ENCODE peak calls at places on chromosomes 4 and X, in seven cellular contexts. Q is body of pancreas, M is transverse colon, Z is Panc1, C is mesenchymal stem cell, P is tibial artery, R is GM23338. L is an unnamed sample. For H3K4me1, the result is how much of the 10 kb centered on the place peaks cover.

GRCh38 chr4:35652197-35652596 is 592.1 kb downstream of the ARAP2 start:
- DNase-seq in Q (no peak), M (no peak), Z (no peak), C (no peak), P (no peak), R (no peak), L (no peak)

GRCh38 chr4:173264245-173264959 is 69.8 kb downstream of the HMGB2 start:
- DNase-seq in Q (peak), M (peak), Z (no peak), C (peak), P (no peak), R (peak), L (peak)

GRCh38 chrX:5726246-5726645 is 502.4 kb downstream of the NLGN4X start:
- DNase-seq in Q (no peak), M (no peak), Z (no peak), C (peak), P (no peak), R (no peak), L (no peak)

GRCh38 chrX:110210417-110211139 is 107.3 kb downstream of the AMMECR1 start:
- DNase-seq in Q (no peak), M (no peak), Z (no peak), C (peak), P (no peak), R (no peak), L (no peak)

GRCh38 chr4:140049024-140049923 is 104.7 kb downstream of the MAML3 start:
- DNase-seq in Q (peak), M (peak), Z (no peak), C (peak), P (no peak), R (peak), L (peak)

GRCh38 chr4:15381806-15382338 is 46.0 kb upstream of the C1QTNF7 start:
- DNase-seq in Q (no peak), M (no peak), Z (no peak), C (no peak), P (no peak), R (no peak), L (no peak)

GRCh38 chrX:115232933-115233496 is 881 bp downstream of the LRCH2 start:
- DNase-seq in Q (no peak), M (no peak), Z (no peak), C (no peak), P (no peak), R (no peak), L (no peak)

GRCh38 chr4:94253036-94253435 is 45.4 kb downstream of the SMARCAD1 start:
- DNase-seq in Q (no peak), M (no peak), Z (no peak), C (peak), P (no peak), R (peak), L (no peak)

GRCh38 chrX:118350715-118351114 is 4.8 kb downstream of the WDR44 start:
- DNase-seq in Q (no peak), M (no peak), Z (no peak), C (no peak), P (no peak), R (no peak), L (no peak)

GRCh38 chrX:123036401-123036800 is 147.7 kb upstream of the GRIA3 start:
- DNase-seq in Q (no peak), M (no peak), Z (no peak), C (no peak), P (no peak), R (no peak), L (no peak)

GRCh38 chrX:124504106-124504983 is 158.0 kb downstream of the SH2D1A start:
- DNase-seq in Q (no peak), M (no peak), Z (no peak), C (no peak), P (no peak), R (no peak), L (no peak)

GRCh38 chrX:74535633-74536141 is 78.7 kb downstream of the RLIM start:
- DNase-seq in Q (peak), M (peak), Z (no peak), C (peak), P (peak), R (peak), L (no peak)

GRCh38 chr4:43132010-43132582 is 239.6 kb downstream of the GRXCR1 start:
- DNase-seq in Q (peak), M (peak), Z (no peak), C (peak), P (no peak), R (peak), L (peak)

GRCh38 chrX:40816906-40817305 is 81.6 kb upstream of the MED14 start:
- DNase-seq in Q (no peak), M (no peak), Z (no peak), C (no peak), P (no peak), R (peak), L (peak)

GRCh38 chr4:144115519-144115918 is 25.0 kb downstream of the GYPA start:
- DNase-seq in Q (no peak), M (no peak), Z (no peak), C (no peak), P (no peak), R (no peak), L (no peak)

GRCh38 chr4:5381981-5382441 is 326.3 kb downstream of the EVC2 start:
- DNase-seq in Q (no peak), M (no peak), Z (peak), C (peak), P (peak), R (no peak), L (no peak)

GRCh38 chr4:23934915-23935314 is 45.1 kb upstream of the PPARGC1A start:
- DNase-seq in Q (peak), M (peak), Z (no peak), C (peak), P (peak), R (no peak), L (no peak)

GRCh38 chr4:4849524-4850193 is 9.8 kb upstream of the MSX1 start:
- DNase-seq in Q (no peak), M (no peak), Z (no peak), C (no peak), P (peak), R (no peak), L (no peak)

GRCh38 chrX:48956728-48957414 is 536 bp downstream of the OTUD5 start:
- DNase-seq in Q (peak), M (peak), Z (no peak), C (no peak), P (peak), R (no peak), L (no peak)

GRCh38 chr4:108398326-108398725 is 222.1 kb upstream of the RPL34 start:
- DNase-seq in Q (no peak), M (no peak), Z (no peak), C (no peak), P (no peak), R (no peak), L (no peak)

GRCh38 chrX:42070866-42071265 is 147.5 kb upstream of the CASK start:
- DNase-seq in Q (no peak), M (no peak), Z (no peak), C (no peak), P (no peak), R (no peak), L (no peak)
- H3K4me3 ChIP-seq in Q (no peak), M (no peak), Z (no peak), C (no peak), P (no peak), R (no peak), L (no peak)

DNA sequence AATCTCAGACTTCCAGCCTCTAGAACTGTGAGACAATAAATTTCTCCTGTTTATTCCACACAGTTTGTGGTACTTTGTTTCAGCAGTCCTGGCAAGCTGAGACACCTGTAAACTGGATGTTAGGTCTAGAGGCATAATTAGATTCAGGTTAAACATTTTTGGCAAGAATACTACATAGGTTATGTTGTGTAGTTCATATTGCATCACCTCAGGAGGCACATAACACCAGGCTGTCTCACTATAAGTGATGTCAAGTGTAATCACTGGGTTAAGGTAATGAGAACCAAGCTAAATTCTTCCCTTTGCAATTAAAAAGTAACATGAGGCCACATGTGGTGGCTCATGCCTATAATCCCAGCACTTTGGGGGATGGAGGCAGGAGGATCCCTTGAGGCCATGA is 214.2 kb downstream of the ZNF674 start:
- DNase-seq in Q (no peak), M (no peak), Z (no peak), C (no peak), P (no peak), R (no peak), L (no peak)
- H3K4me1 ChIP-seq in Q (under half), M (under half), Z (under half), C (under half), P (under half), R (under half), L (under half)

DNA sequence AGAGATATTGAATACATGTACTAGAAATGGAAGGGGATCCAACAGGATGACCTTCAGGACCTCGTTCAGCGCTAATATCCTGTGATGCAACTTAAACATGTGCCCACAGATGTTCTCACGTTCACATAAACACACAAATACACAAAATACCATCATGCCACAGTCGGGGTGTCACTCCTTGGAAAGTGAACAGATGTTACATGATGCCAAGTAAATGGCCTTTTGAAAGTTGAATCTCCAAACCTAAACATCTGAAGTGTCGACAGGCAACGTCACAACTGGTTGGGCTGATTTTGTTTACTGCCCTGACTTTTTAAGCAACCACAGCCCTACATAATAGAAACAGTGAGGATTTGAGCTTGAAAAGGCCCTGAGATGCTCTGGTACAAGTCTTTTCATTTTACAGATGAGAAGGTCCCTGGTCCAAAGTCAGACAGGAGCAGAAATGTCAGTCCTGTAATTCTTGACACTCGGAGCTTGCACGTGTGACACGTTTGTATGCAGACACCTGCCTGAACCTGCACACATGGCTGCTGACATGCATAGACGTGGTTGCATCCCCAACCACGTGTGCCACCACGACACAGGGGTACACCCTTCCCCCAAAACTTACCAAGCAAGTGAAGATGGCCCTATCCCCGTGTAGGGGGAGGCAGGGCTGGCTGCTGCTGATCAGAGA is 23.5 kb upstream of the BCORL1 start:
- DNase-seq in Q (no peak), M (no peak), Z (no peak), C (peak), P (no peak), R (no peak), L (no peak)
- H3K4me3 ChIP-seq in Q (no peak), M (no peak), Z (no peak), C (no peak), P (no peak), R (peak), L (no peak)

DNA sequence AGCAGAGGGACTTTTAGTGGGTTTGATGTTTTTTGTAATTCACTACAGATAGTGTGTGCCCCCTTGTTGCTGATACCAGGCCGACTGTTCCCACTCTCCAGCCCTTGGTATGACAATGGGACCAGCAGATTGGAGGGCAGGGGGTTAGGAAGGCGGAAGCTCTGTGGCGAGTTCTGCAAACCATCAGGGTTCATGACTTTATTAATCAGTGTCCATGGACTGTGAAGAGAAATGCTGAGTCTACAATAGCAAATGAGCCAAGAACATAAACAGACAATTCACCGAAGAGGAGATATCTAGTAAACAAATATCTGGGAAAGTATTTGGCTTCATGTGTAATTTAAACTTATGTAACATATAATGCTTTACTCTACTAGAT is 169.2 kb downstream of the PTTG2 start:
- DNase-seq in Q (no peak), M (no peak), Z (no peak), C (peak), P (no peak), R (no peak), L (no peak)
- H3K4me1 ChIP-seq in Q (under half), M (half or more), Z (under half), C (under half), P (under half), R (under half), L (under half)

DNA sequence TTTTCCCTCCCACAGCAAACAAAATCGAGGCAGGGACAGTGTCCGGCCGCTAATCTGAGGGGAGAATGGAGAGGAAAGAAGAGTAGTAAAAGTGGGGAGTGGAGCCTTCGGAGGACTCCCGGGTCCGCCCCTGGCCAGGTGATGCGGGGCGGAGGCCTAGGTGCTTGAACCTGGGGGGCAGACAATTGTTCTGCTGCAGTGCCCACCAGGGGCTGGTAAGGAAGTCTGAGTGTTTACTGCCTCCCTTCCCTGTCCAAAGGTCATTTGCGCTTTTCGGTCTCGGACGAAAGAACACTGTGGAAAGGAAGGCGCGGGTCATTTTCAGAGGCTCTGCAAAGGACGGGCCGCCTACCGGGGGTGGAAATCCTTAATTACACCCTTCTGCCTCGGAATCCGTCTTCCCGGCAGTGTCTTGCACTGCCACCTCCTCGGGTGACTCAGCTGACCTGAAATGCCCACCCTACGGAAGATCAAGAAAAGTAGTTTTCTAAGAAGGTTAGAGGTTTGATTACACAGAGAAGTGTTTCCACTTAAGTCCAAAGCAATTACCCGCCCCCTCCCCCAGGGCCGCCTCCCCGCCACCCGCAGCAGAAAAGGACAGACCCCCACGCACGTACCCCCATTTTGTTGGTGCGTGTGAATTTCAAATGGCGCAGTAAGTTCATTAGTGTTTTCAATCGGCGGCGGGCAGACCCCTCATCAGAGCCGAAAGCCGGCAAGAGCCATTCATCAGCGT is 99.9 kb upstream of the TENM3 start:
- DNase-seq in Q (no peak), M (peak), Z (no peak), C (no peak), P (no peak), R (peak), L (no peak)
- H3K4me3 ChIP-seq in Q (no peak), M (peak), Z (peak), C (peak), P (peak), R (peak), L (peak)

GRCh38 chr4:153522800-153523089 is 56.6 kb downstream of the TMEM131L start:
- DNase-seq in Q (no peak), M (no peak), Z (no peak), C (no peak), P (no peak), R (no peak), L (no peak)

GRCh38 chr4:153520871-153521329 is 54.7 kb downstream of the TMEM131L start:
- DNase-seq in Q (peak), M (no peak), Z (no peak), C (no peak), P (no peak), R (no peak), L (no peak)

GRCh38 chr4:153523171-153523757 is 57.1 kb downstream of the TMEM131L start:
- DNase-seq in Q (no peak), M (no peak), Z (no peak), C (no peak), P (no peak), R (no peak), L (peak)

GRCh38 chr4:153521467-153521866 is 55.3 kb downstream of the TMEM131L start:
- DNase-seq in Q (no peak), M (no peak), Z (no peak), C (no peak), P (no peak), R (no peak), L (no peak)

GRCh38 chr4:153521995-153522799 is 56.0 kb downstream of the TMEM131L start:
- DNase-seq in Q (no peak), M (no peak), Z (no peak), C (no peak), P (no peak), R (peak), L (no peak)
- H3K4me1 ChIP-seq in Q (half or more), M (half or more), Z (under half), C (under half), P (half or more), R (under half), L (under half)

GRCh38 chrX:47831788-47832187 is 4.9 kb upstream of the ZNF81 start:
- DNase-seq in Q (peak), M (peak), Z (peak), C (peak), P (no peak), R (peak), L (peak)

GRCh38 chrX:47838361-47838760 is 1.7 kb downstream of the ZNF81 start:
- DNase-seq in Q (no peak), M (no peak), Z (no peak), C (no peak), P (no peak), R (no peak), L (no peak)

GRCh38 chrX:47840106-47840505 is 3.4 kb downstream of the ZNF81 start:
- DNase-seq in Q (no peak), M (no peak), Z (no peak), C (no peak), P (no peak), R (no peak), L (no peak)

DNA sequence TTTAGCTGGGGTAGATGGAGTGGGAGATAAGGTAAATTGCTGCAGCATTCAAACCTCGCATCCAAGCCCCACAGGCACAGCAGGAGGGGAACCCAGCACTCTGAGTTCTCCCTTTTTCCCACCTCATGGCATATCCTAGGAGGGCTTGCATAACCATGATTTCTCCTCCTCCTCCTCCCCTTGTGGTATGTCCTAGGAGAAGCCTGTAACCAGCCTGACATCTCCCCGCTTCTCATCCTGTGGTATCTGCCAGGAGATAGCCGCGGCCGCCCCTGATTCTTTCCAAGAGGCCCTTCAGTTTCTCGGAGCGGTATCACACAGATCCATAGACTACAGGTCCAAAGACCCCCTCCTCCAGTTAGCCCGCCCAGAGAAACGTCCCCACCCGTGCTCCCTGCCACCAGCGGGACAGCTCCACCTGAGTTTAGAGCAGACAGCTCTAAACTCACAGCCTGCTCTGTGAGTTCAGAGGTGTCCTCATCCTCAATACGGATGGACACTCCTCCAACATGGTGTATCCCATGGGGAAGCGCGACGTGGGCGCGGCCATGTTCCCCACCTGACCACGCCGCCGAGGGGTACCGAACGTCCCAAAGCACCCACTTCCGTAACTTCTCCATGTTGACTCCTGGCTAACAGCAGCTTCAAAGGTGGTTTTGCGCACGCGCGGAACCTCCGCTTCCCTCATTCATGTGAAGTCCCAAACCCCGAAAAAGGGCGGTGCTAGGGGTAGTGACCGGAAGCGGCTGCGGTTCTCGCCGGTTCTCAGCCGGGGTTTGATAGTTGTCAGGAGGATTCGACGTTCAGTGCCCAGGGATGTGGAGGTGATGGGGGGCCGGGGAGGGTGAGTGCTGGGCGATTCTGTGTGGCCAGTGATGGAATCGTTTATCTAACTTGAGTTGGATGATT is at the start of gene ZNF81:
- DNase-seq in Q (peak), M (peak), Z (peak), C (peak), P (peak), R (peak), L (peak)
- H3K4me3 ChIP-seq in Q (no peak), M (peak), Z (peak), C (peak), P (peak), R (peak), L (peak)

GRCh38 chr4:53763813-53764597 is 172.7 kb upstream of the LNX1 start:
- DNase-seq in Q (no peak), M (no peak), Z (no peak), C (peak), P (no peak), R (no peak), L (no peak)
- H3K4me1 ChIP-seq in Q (under half), M (under half), Z (under half), C (under half), P (under half), R (under half), L (under half)